ENCODE peak calls at places on chromosomes 5 and 9, in ten cellular contexts. P, G, M, C, Q, E, D, B, K and T are unnamed samples.

GRCh38 chr5:141898448-141899094 is 20.4 kb upstream of the PCDH1 start:
- DNase-seq in C (no peak), G (no peak), B (no peak), P (no peak), E (no peak), K (no peak), D (no peak), Q (no peak), M (no peak), T (no peak)

GRCh38 chr9:128215491-128216404 is 12.6 kb downstream of the DNM1 start:
- DNase-seq in P (no peak), C (no peak), Q (peak; percentile 62), B (peak; percentile 67), E (no peak), D (peak; percentile 91), K (peak; percentile 69), G (no peak), M (no peak), T (no peak)

GRCh38 chr5:50963647-50964584 is 297.5 kb downstream of the PARP8 start:
- DNase-seq in K (no peak), Q (peak; percentile 33), P (no peak), E (peak; percentile 5), C (peak; percentile 13), B (no peak), M (no peak), D (no peak), G (no peak), T (no peak)

GRCh38 chr5:132865668-132866341 is 464 bp downstream of the GDF9 start:
- DNase-seq in K (no peak), C (no peak), E (no peak), Q (no peak), B (no peak), G (no peak), P (no peak), D (no peak), M (no peak), T (no peak)

GRCh38 chr9:35966433-35966832 is 8.5 kb upstream of the OR2S2 start:
- DNase-seq in D (no peak), G (no peak), E (no peak), K (no peak), Q (no peak), B (no peak), C (no peak), P (no peak), M (no peak), T (no peak)

GRCh38 chr9:93886911-93887310 is 68.2 kb downstream of the BARX1 start:
- DNase-seq in D (no peak), P (peak; percentile 39), E (no peak), B (no peak), C (no peak), K (no peak), G (no peak), M (no peak), Q (no peak), T (no peak)

GRCh38 chr5:152503206-152503605 is 98.1 kb upstream of the NMUR2 start:
- DNase-seq in M (no peak), D (no peak), P (no peak), K (no peak), G (no peak), C (no peak), B (no peak), Q (no peak), E (no peak), T (no peak)

GRCh38 chr5:37665272-37665671 is 174.6 kb downstream of the GDNF start:
- DNase-seq in K (no peak), C (no peak), B (peak; percentile 2), P (no peak), G (no peak), Q (no peak), E (no peak), M (no peak), D (peak; percentile 72), T (no peak)

GRCh38 chr5:179765400-179765799 is 28.4 kb upstream of the LTC4S start:
- DNase-seq in E (no peak), Q (peak; percentile 23), K (no peak), M (no peak), B (no peak), G (peak; percentile 15), C (no peak), D (peak; percentile 89), P (no peak), T (no peak)

GRCh38 chr5:54278031-54278830 is 32.1 kb downstream of the ARL15 start:
- DNase-seq in D (no peak), G (no peak), E (no peak), Q (no peak), C (no peak), K (no peak), P (no peak), B (no peak), M (no peak), T (no peak)

GRCh38 chr9:105157178-105157583 is 87.3 kb upstream of the SLC44A1 start:
- DNase-seq in D (peak; percentile 89), K (peak; percentile 31), C (peak; percentile 31), M (peak; percentile 37), Q (peak; percentile 62), E (peak; percentile 8), P (no peak), G (peak; percentile 30), B (no peak), T (peak; percentile 52)

GRCh38 chr9:134154262-134154701 is 10.1 kb downstream of the RNU6ATAC start:
- DNase-seq in G (no peak), B (no peak), C (no peak), E (no peak), M (no peak), K (no peak), D (no peak), Q (no peak), P (no peak), T (no peak)

GRCh38 chr5:135227064-135228022 is 171.7 kb downstream of the MACROH2A1 start:
- DNase-seq in D (no peak), K (no peak), E (no peak), M (no peak), Q (no peak), C (no peak), P (peak; percentile 39), B (no peak), G (no peak), T (no peak)

GRCh38 chr5:82349651-82350050 is 71.5 kb upstream of the RPS23 start:
- DNase-seq in Q (peak; percentile 73), C (peak; percentile 63), G (no peak), D (no peak), K (no peak), B (peak; percentile 51), E (peak; percentile 46), M (no peak), P (no peak), T (peak; percentile 38)
- TF ChIP-seq CTCF in Q (peak; percentile 85), C (peak; percentile 39), G (no peak), D (peak; percentile 54), K (no peak), B (peak; percentile 66), E (peak; percentile 53), M (no peak), P (no peak), T (peak; percentile 23)

DNA sequence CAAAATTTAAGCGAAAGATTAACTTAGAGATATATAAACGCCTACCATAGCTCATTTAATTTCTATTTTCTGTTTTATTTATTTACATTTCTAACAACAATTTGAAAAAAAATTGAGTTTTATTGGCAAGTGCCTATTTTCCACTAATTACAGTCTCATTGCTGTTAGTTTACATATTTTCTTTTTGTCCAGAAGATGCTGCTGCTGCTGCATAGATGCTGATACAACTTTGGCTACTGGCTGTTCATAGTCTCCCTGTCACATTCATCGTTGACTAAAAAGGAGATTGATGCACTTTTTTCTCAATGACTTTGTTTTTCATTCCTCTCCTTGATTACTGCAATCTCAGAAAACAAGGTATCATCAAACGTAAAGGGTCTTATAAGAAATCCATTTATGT is 235.4 kb downstream of the CDH9 start:
- DNase-seq in D (no peak), K (no peak), E (no peak), C (no peak), Q (no peak), P (no peak), G (no peak), M (no peak), B (no peak), T (no peak)
- TF ChIP-seq CTCF in D (no peak), K (no peak), E (no peak), C (no peak), Q (peak; percentile 43), P (no peak), G (no peak), M (no peak), B (no peak), T (no peak)

DNA sequence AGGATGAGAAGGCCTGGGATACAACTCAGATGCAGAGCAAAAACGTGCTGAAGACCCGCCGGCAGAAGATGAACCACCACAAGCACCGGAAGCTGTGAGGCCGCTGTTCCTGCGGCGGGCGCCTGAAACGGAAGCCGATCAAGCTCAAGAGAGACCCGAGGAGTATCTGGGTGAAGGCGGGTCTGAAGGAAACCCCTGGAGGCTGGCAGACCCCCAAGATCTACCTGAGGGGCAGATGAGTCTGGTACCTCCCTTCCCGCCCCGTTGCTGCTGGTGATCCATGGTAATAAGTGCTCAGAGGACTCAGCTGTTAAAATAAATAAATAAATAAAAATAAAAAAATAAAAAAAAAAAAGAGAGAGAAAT is 89.3 kb downstream of the BASP1 start:
- DNase-seq in G (no peak), P (no peak), E (no peak), C (no peak), K (no peak), D (no peak), B (no peak), Q (no peak), M (peak; percentile 17), T (no peak)
- TF ChIP-seq CTCF in G (no peak), P (no peak), E (no peak), C (no peak), K (no peak), D (no peak), B (no peak), Q (no peak), M (no peak), T (no peak)

DNA sequence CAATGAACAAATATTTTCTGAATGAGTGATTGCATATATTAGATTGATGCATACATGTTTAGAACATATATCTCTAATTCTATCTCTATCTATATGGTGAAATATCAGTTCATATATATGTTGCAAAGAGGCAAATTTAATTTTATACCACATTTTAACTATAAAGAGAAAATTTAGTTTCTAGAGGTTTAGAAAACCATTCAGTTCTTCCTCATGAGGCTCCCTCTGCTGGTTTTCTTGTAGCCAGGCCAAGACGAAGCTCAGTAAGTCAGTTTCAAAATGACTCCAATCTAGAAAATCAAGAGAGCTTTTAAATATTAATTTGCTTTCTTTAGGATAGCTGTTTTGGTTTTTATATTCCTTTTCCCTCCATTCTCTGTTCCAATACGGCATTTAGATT is 312.1 kb downstream of the TMEM232 start:
- DNase-seq in E (no peak), D (peak; percentile 55), Q (no peak), C (no peak), G (no peak), P (no peak), K (no peak), M (no peak), B (no peak), T (no peak)
- TF ChIP-seq CTCF in E (peak; percentile 57), D (peak; percentile 70), Q (peak; percentile 60), C (peak; percentile 23), G (peak; percentile 28), P (no peak), K (no peak), M (no peak), B (no peak), T (no peak)